ENCODE peak calls at places on chromosomes 6 and 20, in seven cellular contexts. F is stomach, A is transverse colon, E is HCT116, Q is adrenal gland, K is GM06990, B is IMR-90. G is an unnamed sample. For H3K36me3, the result is how much of the 10 kb centered on the place peaks cover.

GRCh38 chr20:22525069-22525820 is 59.1 kb downstream of the FOXA2 start:
- DNase-seq in B (no peak), E (no peak), F (no peak), K (no peak), Q (no peak), A (no peak), G (no peak)

GRCh38 chr6:49110876-49111275 is 352.2 kb downstream of the MMUT start:
- DNase-seq in K (no peak), F (no peak), E (no peak), A (no peak), B (no peak), Q (no peak), G (no peak)

GRCh38 chr20:41393705-41394066 is 27.1 kb upstream of the EMILIN3 start:
- DNase-seq in K (no peak), E (no peak), F (no peak), B (no peak), A (no peak), Q (no peak), G (no peak)

GRCh38 chr6:17417817-17418216 is 24.4 kb downstream of the CAP2 start:
- DNase-seq in F (no peak), B (peak), Q (no peak), E (no peak), K (no peak), A (no peak), G (no peak)

GRCh38 chr20:32354592-32355416 is 3.3 kb upstream of the ASXL1 start:
- DNase-seq in B (peak), A (no peak), F (no peak), K (peak), E (no peak), Q (peak), G (no peak)

GRCh38 chr20:58116505-58116904 is 111.9 kb downstream of the ANKRD60 start:
- DNase-seq in E (no peak), A (no peak), Q (no peak), B (no peak), K (no peak), F (no peak), G (no peak)

GRCh38 chr20:59219206-59219605 is 55.6 kb downstream of the ZNF831 start:
- DNase-seq in E (no peak), Q (no peak), B (no peak), A (no peak), F (no peak), K (no peak), G (no peak)

GRCh38 chr6:37539706-37540352 is 40.1 kb upstream of the CCDC167 start:
- DNase-seq in B (peak), E (no peak), F (no peak), Q (no peak), K (no peak), A (no peak), G (no peak)

GRCh38 chr6:27332692-27333641 is 20.9 kb upstream of the POM121L2 start:
- DNase-seq in A (no peak), B (peak), K (peak), F (no peak), E (peak), Q (no peak), G (no peak)

GRCh38 chr6:168039301-168039700 is 39.7 kb downstream of the FRMD1 start:
- DNase-seq in B (no peak), A (no peak), E (no peak), K (no peak), Q (no peak), F (no peak), G (no peak)

GRCh38 chr6:43496370-43497128 is 13.6 kb downstream of the LRRC73 start:
- DNase-seq in B (peak), E (no peak), F (no peak), A (no peak), K (no peak), Q (no peak), G (no peak)

GRCh38 chr6:50113114-50113857 is 63.6 kb upstream of the DEFB112 start:
- DNase-seq in A (no peak), F (no peak), B (no peak), E (no peak), K (no peak), Q (peak), G (no peak)

GRCh38 chr6:14077193-14077853 is 40.2 kb upstream of the CD83 start:
- DNase-seq in E (no peak), K (no peak), A (no peak), Q (no peak), F (no peak), B (no peak), G (no peak)

GRCh38 chr20:61061981-61062380 is 190.1 kb upstream of the CDH4 start:
- DNase-seq in K (no peak), Q (no peak), F (no peak), E (no peak), B (no peak), A (no peak), G (no peak)

GRCh38 chr6:130932438-130932837 is 105.2 kb downstream of the SMLR1 start:
- DNase-seq in A (no peak), K (no peak), B (no peak), F (no peak), Q (no peak), E (no peak), G (no peak)

GRCh38 chr6:163398796-163399195 is 15.7 kb upstream of the QKI start:
- DNase-seq in E (no peak), K (no peak), A (peak), Q (peak), B (no peak), F (peak), G (no peak)

GRCh38 chr6:13425971-13426931 is 61.1 kb downstream of the GFOD1 start:
- DNase-seq in B (peak), E (no peak), F (no peak), Q (no peak), K (peak), A (no peak), G (no peak)

GRCh38 chr6:63580704-63580961 is 8.4 kb downstream of the LOC128125822 start:
- DNase-seq in F (no peak), E (no peak), K (no peak), Q (no peak), B (no peak), A (no peak), G (no peak)
- H3K36me3 ChIP-seq in F (under half), E (half or more), K (under half), Q (under half), B (under half), A (half or more), G (under half)

DNA sequence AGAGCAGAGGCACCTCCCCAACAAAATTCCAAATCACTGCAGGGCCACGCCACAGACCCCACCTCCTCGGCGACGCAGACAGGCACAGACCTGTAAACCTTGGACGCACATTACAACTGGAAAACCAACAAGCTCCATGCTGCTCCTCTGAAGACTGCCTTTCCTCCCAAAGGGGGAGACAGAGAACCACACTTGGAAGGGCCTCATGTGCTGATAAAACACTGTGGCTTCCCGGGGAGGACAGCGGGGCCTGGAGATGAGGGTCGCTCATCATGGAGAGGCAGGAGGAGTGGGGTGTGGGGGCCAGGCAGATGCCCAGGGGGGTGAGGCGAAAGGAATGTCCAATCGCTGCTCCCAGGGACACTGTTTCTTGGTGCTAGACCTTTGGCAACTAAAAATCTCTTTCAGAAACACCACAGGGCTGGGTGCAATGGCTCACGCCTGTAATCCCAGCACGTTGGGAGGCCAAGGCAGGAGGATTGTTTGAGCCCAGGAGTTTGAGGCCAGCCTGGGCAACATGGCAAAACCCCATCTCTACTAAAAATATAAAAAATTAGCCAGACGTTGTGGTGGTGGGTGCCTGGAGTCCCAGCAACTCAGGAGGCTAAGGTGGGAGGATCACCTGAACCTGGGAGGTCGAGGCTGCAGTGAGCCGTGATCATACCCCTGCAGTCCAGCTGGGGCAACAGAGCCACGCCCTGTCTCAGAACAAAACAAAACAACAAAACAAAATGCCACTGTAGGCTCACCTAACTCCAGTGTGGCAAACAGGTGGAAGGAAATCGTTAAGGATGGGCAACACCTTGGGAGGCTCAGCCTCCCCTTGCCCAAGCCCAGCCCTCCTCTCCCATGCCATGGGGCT is 53.8 kb downstream of the ABHD12 start:
- DNase-seq in K (no peak), B (peak), E (no peak), Q (no peak), A (no peak), F (no peak), G (no peak)
- TF ChIP-seq CTCF in K (peak), B (peak), E (peak), Q (peak), A (peak), F (peak), G (peak)

DNA sequence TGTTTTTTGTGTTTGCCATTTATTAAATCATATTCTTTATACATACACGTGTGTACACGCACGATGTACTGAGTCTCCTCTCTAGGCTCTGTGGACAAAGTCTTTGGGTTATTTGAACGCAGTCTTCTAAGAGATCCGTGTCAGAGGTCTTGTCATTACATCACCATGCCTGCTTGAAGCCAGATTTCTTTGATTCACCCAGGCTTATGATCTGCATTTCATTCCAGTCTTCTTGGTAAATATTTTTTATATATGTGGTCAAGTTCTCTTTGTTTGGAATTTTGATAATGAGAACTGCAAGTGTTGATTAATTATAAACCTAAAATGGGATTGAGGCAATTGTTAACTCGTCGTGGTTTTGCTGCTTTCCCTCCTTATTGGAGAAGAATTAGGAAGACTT is 34.6 kb downstream of the KCNS1 start:
- DNase-seq in K (no peak), B (peak), Q (no peak), F (no peak), E (no peak), A (no peak), G (no peak)
- H3K36me3 ChIP-seq in K (under half), B (under half), Q (under half), F (under half), E (under half), A (under half), G (under half)

DNA sequence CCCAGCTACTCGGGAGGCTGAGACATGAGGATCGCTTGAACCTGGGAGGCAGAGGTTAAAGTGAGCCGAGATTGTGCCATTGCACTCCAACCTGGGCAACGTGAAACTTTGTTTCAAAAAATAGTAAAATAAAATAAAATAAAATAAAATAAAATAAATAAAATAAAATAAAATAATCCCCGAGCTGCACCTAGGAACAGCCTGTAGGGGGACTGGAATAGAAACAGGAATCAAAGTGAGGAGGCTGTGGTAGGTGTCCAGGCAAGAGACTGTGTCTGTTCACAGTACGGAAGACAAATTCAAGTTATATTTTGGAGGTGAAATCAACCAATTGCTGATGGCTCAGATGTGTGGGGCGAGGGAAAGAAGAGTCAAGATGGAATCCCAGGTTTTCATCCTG is 86.2 kb downstream of the KCNB1 start:
- DNase-seq in K (no peak), Q (no peak), B (no peak), E (no peak), A (no peak), F (no peak), G (no peak)
- TF ChIP-seq CTCF in K (no peak), Q (no peak), B (peak), E (peak), A (peak), F (no peak), G (no peak)

GRCh38 chr6:75273009-75273408 is 11.6 kb downstream of the TMEM30A start:
- DNase-seq in A (no peak), F (no peak), B (no peak), E (no peak), Q (no peak), K (no peak), G (no peak)

GRCh38 chr6:75275067-75275466 is 9.5 kb downstream of the TMEM30A start:
- DNase-seq in A (no peak), E (no peak), F (no peak), B (peak), Q (no peak), K (no peak), G (no peak)

GRCh38 chr6:75268121-75268987 is 16.2 kb downstream of the TMEM30A start:
- DNase-seq in E (no peak), Q (no peak), F (no peak), A (no peak), K (no peak), B (peak), G (no peak)

GRCh38 chr6:75268988-75269354 is 15.6 kb downstream of the TMEM30A start:
- DNase-seq in K (no peak), Q (no peak), A (no peak), F (no peak), B (no peak), E (no peak), G (no peak)

DNA sequence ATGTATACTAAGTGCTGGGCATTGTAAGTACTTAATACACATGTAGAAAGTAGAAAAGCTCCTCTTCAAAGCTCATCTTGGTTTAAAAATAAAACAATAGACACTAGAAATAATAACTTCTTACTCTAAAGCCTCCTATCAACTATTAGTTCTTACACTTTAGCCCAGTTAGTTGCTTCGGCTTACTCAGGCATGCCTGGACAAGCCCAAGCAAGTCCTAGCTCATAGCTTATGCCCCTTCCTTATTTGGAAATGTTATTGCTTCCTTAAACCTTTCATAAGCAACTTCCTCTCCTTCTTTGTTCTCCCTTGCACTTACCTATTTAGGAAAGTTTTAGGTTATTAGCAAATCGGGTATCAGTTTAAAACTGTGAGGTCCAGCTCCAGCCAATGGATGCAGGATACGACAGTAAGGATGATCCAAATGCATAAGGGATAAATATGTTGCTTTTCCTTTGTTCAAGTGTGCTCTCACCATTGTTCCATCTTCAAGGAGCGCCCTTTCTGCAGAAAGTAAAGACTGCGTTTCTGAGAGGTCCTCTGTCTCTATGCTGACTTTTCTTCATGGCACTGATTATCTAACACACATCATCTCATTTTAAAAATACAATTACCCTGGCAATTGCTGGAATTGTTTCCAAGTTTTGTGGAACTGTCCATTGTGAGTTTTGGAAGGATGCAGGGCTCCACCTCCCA is 12.3 kb downstream of the TMEM30A start:
- DNase-seq in F (no peak), E (no peak), B (peak), A (no peak), Q (no peak), K (no peak), G (no peak)
- H3K36me3 ChIP-seq in F (under half), E (under half), B (under half), A (under half), Q (under half), K (under half), G (under half)

G was measured in kidney.